ENCODE peak calls at places on chromosomes 7 and 10, in seven cellular contexts. One of them, this sample, is unnamed.

GRCh38 chr10:33265621-33266020 is 68.8 kb downstream of the NRP1 start:
- DNase-seq in spleen: no peak
- DNase-seq in tibial nerve: no peak
- DNase-seq in body of pancreas: peak; percentile 66
- DNase-seq in breast epithelium: no peak
- DNase-seq in transverse colon: peak; percentile 67
- DNase-seq in gastrocnemius medialis: no peak
- DNase-seq in this sample: no peak

GRCh38 chr7:44541028-44541869 is at the start of gene NPC1L1:
- DNase-seq in breast epithelium: no peak
- DNase-seq in spleen: peak; percentile 67
- DNase-seq in gastrocnemius medialis: no peak
- DNase-seq in transverse colon: no peak
- DNase-seq in body of pancreas: peak; percentile 45
- DNase-seq in tibial nerve: no peak
- DNase-seq in this sample: no peak

GRCh38 chr10:20839141-20839540 is 58.0 kb downstream of the NEBL start:
- DNase-seq in breast epithelium: no peak
- DNase-seq in gastrocnemius medialis: no peak
- DNase-seq in transverse colon: no peak
- DNase-seq in body of pancreas: no peak
- DNase-seq in tibial nerve: no peak
- DNase-seq in spleen: no peak
- DNase-seq in this sample: no peak

GRCh38 chr7:138400400-138400886 is 59.6 kb upstream of the TRIM24 start:
- DNase-seq in transverse colon: no peak
- DNase-seq in spleen: no peak
- DNase-seq in breast epithelium: no peak
- DNase-seq in gastrocnemius medialis: no peak
- DNase-seq in tibial nerve: no peak
- DNase-seq in body of pancreas: no peak
- DNase-seq in this sample: no peak

GRCh38 chr10:49642311-49642710 is 28.5 kb downstream of the CHAT start:
- DNase-seq in gastrocnemius medialis: no peak
- DNase-seq in body of pancreas: no peak
- DNase-seq in breast epithelium: no peak
- DNase-seq in spleen: no peak
- DNase-seq in tibial nerve: no peak
- DNase-seq in transverse colon: no peak
- DNase-seq in this sample: no peak

GRCh38 chr7:70568674-70569334 is 563.1 kb upstream of the GALNT17 start:
- DNase-seq in gastrocnemius medialis: peak; percentile 55
- DNase-seq in breast epithelium: no peak
- DNase-seq in body of pancreas: peak; percentile 79
- DNase-seq in transverse colon: peak; percentile 31
- DNase-seq in tibial nerve: no peak
- DNase-seq in spleen: no peak
- DNase-seq in this sample: no peak

GRCh38 chr7:148419856-148420508 is 170.6 kb upstream of the C7orf33 start:
- DNase-seq in tibial nerve: no peak
- DNase-seq in breast epithelium: no peak
- DNase-seq in spleen: no peak
- DNase-seq in gastrocnemius medialis: no peak
- DNase-seq in body of pancreas: no peak
- DNase-seq in transverse colon: no peak
- DNase-seq in this sample: no peak

GRCh38 chr10:88150338-88150737 is 286.9 kb downstream of the PTEN start:
- DNase-seq in body of pancreas: no peak
- DNase-seq in tibial nerve: no peak
- DNase-seq in breast epithelium: no peak
- DNase-seq in spleen: no peak
- DNase-seq in gastrocnemius medialis: no peak
- DNase-seq in transverse colon: no peak
- DNase-seq in this sample: no peak

GRCh38 chr7:33485746-33486491 is 356.6 kb downstream of the BBS9 start:
- DNase-seq in tibial nerve: no peak
- DNase-seq in gastrocnemius medialis: no peak
- DNase-seq in breast epithelium: no peak
- DNase-seq in transverse colon: no peak
- DNase-seq in body of pancreas: no peak
- DNase-seq in spleen: no peak
- DNase-seq in this sample: no peak

GRCh38 chr10:97029271-97029670 is 156.5 kb downstream of the SLIT1 start:
- DNase-seq in spleen: no peak
- DNase-seq in transverse colon: no peak
- DNase-seq in tibial nerve: no peak
- DNase-seq in breast epithelium: no peak
- DNase-seq in body of pancreas: no peak
- DNase-seq in gastrocnemius medialis: no peak
- DNase-seq in this sample: no peak
- TF ChIP-seq POLR2A in spleen: no peak
- TF ChIP-seq POLR2A in transverse colon: no peak
- TF ChIP-seq POLR2A in tibial nerve: no peak
- TF ChIP-seq POLR2A in breast epithelium: no peak
- TF ChIP-seq POLR2A in body of pancreas: no peak
- TF ChIP-seq POLR2A in gastrocnemius medialis: no peak
- TF ChIP-seq POLR2A in this sample: no peak

GRCh38 chr10:71218046-71218832 is 5.9 kb downstream of the UNC5B start:
- DNase-seq in spleen: peak; percentile 47
- DNase-seq in transverse colon: no peak
- DNase-seq in gastrocnemius medialis: no peak
- DNase-seq in body of pancreas: no peak
- DNase-seq in breast epithelium: no peak
- DNase-seq in tibial nerve: no peak
- DNase-seq in this sample: no peak
- H3K4me1 ChIP-seq in spleen: peaks cover 15% of the 10 kb centered on the region
- H3K4me1 ChIP-seq in transverse colon: peaks cover 36% of the 10 kb centered on the region
- H3K4me1 ChIP-seq in gastrocnemius medialis: peaks cover 29% of the 10 kb centered on the region
- H3K4me1 ChIP-seq in body of pancreas: peaks cover 40% of the 10 kb centered on the region
- H3K4me1 ChIP-seq in breast epithelium: peaks cover 9% of the 10 kb centered on the region
- H3K4me1 ChIP-seq in tibial nerve: no peaks in the 10 kb centered on the region
- H3K4me1 ChIP-seq in this sample: peaks cover 59% of the 10 kb centered on the region

GRCh38 chr10:22252801-22253577 is 35.2 kb upstream of the EBLN1 start:
- DNase-seq in breast epithelium: no peak
- DNase-seq in gastrocnemius medialis: no peak
- DNase-seq in tibial nerve: peak; percentile 48
- DNase-seq in body of pancreas: peak; percentile 19
- DNase-seq in transverse colon: peak; percentile 26
- DNase-seq in spleen: peak; percentile 86
- DNase-seq in this sample: no peak

GRCh38 chr10:22250897-22251605 is 33.2 kb upstream of the EBLN1 start:
- DNase-seq in body of pancreas: no peak
- DNase-seq in transverse colon: no peak
- DNase-seq in gastrocnemius medialis: no peak
- DNase-seq in breast epithelium: no peak
- DNase-seq in tibial nerve: no peak
- DNase-seq in spleen: no peak
- DNase-seq in this sample: no peak

GRCh38 chr10:22253578-22253882 is 35.7 kb upstream of the EBLN1 start:
- DNase-seq in transverse colon: peak; percentile 35
- DNase-seq in gastrocnemius medialis: no peak
- DNase-seq in tibial nerve: peak; percentile 31
- DNase-seq in spleen: peak; percentile 89
- DNase-seq in body of pancreas: peak; percentile 16
- DNase-seq in breast epithelium: peak; percentile 24
- DNase-seq in this sample: no peak

GRCh38 chr10:22251751-22252285 is 34.0 kb upstream of the EBLN1 start:
- DNase-seq in spleen: peak; percentile 92
- DNase-seq in tibial nerve: peak; percentile 63
- DNase-seq in gastrocnemius medialis: peak; percentile 16
- DNase-seq in breast epithelium: peak; percentile 31
- DNase-seq in transverse colon: peak; percentile 55
- DNase-seq in body of pancreas: peak; percentile 37
- DNase-seq in this sample: no peak

GRCh38 chr10:22252286-22252800 is 34.5 kb upstream of the EBLN1 start:
- DNase-seq in gastrocnemius medialis: no peak
- DNase-seq in transverse colon: peak; percentile 27
- DNase-seq in body of pancreas: peak; percentile 58
- DNase-seq in breast epithelium: peak; percentile 32
- DNase-seq in tibial nerve: peak; percentile 40
- DNase-seq in spleen: peak; percentile 89
- DNase-seq in this sample: no peak
- TF ChIP-seq POLR2A in gastrocnemius medialis: no peak
- TF ChIP-seq POLR2A in transverse colon: no peak
- TF ChIP-seq POLR2A in body of pancreas: no peak
- TF ChIP-seq POLR2A in breast epithelium: no peak
- TF ChIP-seq POLR2A in tibial nerve: no peak
- TF ChIP-seq POLR2A in spleen: no peak
- TF ChIP-seq POLR2A in this sample: no peak

GRCh38 chr7:960269-960871 is 5.9 kb upstream of the ADAP1 start:
- DNase-seq in gastrocnemius medialis: no peak
- DNase-seq in spleen: peak; percentile 67
- DNase-seq in tibial nerve: no peak
- DNase-seq in breast epithelium: no peak
- DNase-seq in transverse colon: peak; percentile 8
- DNase-seq in body of pancreas: no peak
- DNase-seq in this sample: no peak
- H3K4me1 ChIP-seq in gastrocnemius medialis: peaks cover 19% of the 10 kb centered on the region
- H3K4me1 ChIP-seq in spleen: peaks cover 29% of the 10 kb centered on the region
- H3K4me1 ChIP-seq in tibial nerve: no peaks in the 10 kb centered on the region
- H3K4me1 ChIP-seq in breast epithelium: peaks cover 10% of the 10 kb centered on the region
- H3K4me1 ChIP-seq in transverse colon: peaks cover 33% of the 10 kb centered on the region
- H3K4me1 ChIP-seq in body of pancreas: peaks cover 20% of the 10 kb centered on the region
- H3K4me1 ChIP-seq in this sample: peaks cover 28% of the 10 kb centered on the region

DNA sequence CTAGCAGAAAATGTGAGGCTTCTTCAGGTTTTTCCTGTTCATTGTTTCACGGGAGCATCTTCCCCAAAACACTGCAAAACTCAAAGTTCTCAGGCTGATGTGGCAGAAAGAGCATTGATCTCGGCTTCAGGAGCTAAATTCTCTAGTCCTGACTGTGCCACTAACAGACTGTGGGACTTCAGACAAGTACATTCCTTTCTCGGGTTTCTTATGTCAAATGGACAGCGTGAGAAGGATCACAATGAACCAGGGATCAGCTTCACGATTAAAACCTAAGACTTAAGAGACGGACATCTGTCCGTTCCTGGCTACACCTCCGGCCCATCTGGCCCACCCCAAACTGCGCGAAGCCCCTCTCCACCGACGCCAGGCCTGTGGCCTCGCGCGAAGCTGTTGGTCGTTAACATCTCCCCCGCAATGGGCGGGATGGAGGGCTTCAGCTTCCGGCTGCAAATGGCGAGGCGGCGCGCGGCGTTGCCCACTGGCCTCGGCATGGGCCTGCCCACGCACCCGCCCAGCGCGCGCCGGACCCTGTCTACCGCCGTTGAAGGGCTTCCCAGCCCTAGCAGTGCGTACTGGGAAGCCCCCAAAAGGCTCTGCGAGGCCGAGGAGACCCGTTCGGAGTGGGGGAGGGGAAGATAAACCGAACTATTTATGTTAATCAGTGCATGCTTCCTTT is 549 bp upstream of the DDX50 start:
- DNase-seq in breast epithelium: no peak
- DNase-seq in gastrocnemius medialis: no peak
- DNase-seq in transverse colon: no peak
- DNase-seq in spleen: peak; percentile 94
- DNase-seq in body of pancreas: no peak
- DNase-seq in tibial nerve: no peak
- DNase-seq in this sample: no peak
- TF ChIP-seq POLR2A in breast epithelium: no peak
- TF ChIP-seq POLR2A in gastrocnemius medialis: no peak
- TF ChIP-seq POLR2A in transverse colon: no peak
- TF ChIP-seq POLR2A in spleen: no peak
- TF ChIP-seq POLR2A in body of pancreas: no peak
- TF ChIP-seq POLR2A in tibial nerve: peak; percentile 22
- TF ChIP-seq POLR2A in this sample: no peak

GRCh38 chr10:110525349-110526260 is 27.9 kb downstream of the DUSP5 start:
- DNase-seq in transverse colon: no peak
- DNase-seq in spleen: no peak
- DNase-seq in breast epithelium: no peak
- DNase-seq in body of pancreas: no peak
- DNase-seq in tibial nerve: no peak
- DNase-seq in gastrocnemius medialis: no peak
- DNase-seq in this sample: peak; percentile 34

GRCh38 chr10:110529596-110530011 is 31.9 kb downstream of the DUSP5 start:
- DNase-seq in gastrocnemius medialis: no peak
- DNase-seq in transverse colon: no peak
- DNase-seq in breast epithelium: no peak
- DNase-seq in body of pancreas: no peak
- DNase-seq in spleen: no peak
- DNase-seq in tibial nerve: no peak
- DNase-seq in this sample: no peak

GRCh38 chr10:110530131-110530831 is 32.6 kb downstream of the DUSP5 start:
- DNase-seq in spleen: peak; percentile 76
- DNase-seq in tibial nerve: peak; percentile 46
- DNase-seq in transverse colon: no peak
- DNase-seq in gastrocnemius medialis: no peak
- DNase-seq in body of pancreas: peak; percentile 56
- DNase-seq in breast epithelium: peak; percentile 66
- DNase-seq in this sample: peak; percentile 76

GRCh38 chr10:110527731-110528171 is 30.0 kb downstream of the DUSP5 start:
- DNase-seq in body of pancreas: no peak
- DNase-seq in spleen: no peak
- DNase-seq in tibial nerve: no peak
- DNase-seq in gastrocnemius medialis: no peak
- DNase-seq in breast epithelium: no peak
- DNase-seq in transverse colon: no peak
- DNase-seq in this sample: peak; percentile 56

GRCh38 chr10:110528224-110528997 is 30.7 kb downstream of the DUSP5 start:
- DNase-seq in transverse colon: no peak
- DNase-seq in gastrocnemius medialis: no peak
- DNase-seq in tibial nerve: no peak
- DNase-seq in body of pancreas: no peak
- DNase-seq in spleen: no peak
- DNase-seq in breast epithelium: no peak
- DNase-seq in this sample: no peak
- H3K4me1 ChIP-seq in transverse colon: peaks cover 12% of the 10 kb centered on the region
- H3K4me1 ChIP-seq in gastrocnemius medialis: no peaks in the 10 kb centered on the region
- H3K4me1 ChIP-seq in tibial nerve: no peaks in the 10 kb centered on the region
- H3K4me1 ChIP-seq in body of pancreas: peaks cover 13% of the 10 kb centered on the region
- H3K4me1 ChIP-seq in spleen: peaks cover 30% of the 10 kb centered on the region
- H3K4me1 ChIP-seq in breast epithelium: no peaks in the 10 kb centered on the region
- H3K4me1 ChIP-seq in this sample: peaks cover 8% of the 10 kb centered on the region